ENCODE peak calls at places on chromosomes 2 and 18, in five cellular contexts. One of them, this sample, is unnamed.
A peak's percentile ranks its signal among the peaks of the same experiment; 100 is the strongest.

GRCh38 chr2:78985558-78985957 is 39.9 kb upstream of the REG3G start:
- DNase-seq in HCT116: no peak
- DNase-seq in neural progenitor cell: no peak
- DNase-seq in GM23338: no peak
- DNase-seq in trophoblast cell: no peak
- DNase-seq in this sample: no peak

GRCh38 chr18:52652451-52652850 is 312.5 kb downstream of the DCC start:
- DNase-seq in HCT116: no peak
- DNase-seq in neural progenitor cell: no peak
- DNase-seq in GM23338: no peak
- DNase-seq in trophoblast cell: no peak
- DNase-seq in this sample: no peak

GRCh38 chr2:146978891-146979555 is 865.8 kb upstream of the ACVR2A start:
- DNase-seq in HCT116: no peak
- DNase-seq in neural progenitor cell: no peak
- DNase-seq in GM23338: peak; percentile 13
- DNase-seq in trophoblast cell: peak; percentile 20
- DNase-seq in this sample: no peak

GRCh38 chr18:10119991-10120390 is 206.2 kb downstream of the VAPA start:
- DNase-seq in HCT116: no peak
- DNase-seq in neural progenitor cell: no peak
- DNase-seq in GM23338: no peak
- DNase-seq in trophoblast cell: no peak
- DNase-seq in this sample: no peak

GRCh38 chr2:212005077-212005671 is 533.4 kb downstream of the ERBB4 start:
- DNase-seq in HCT116: peak; percentile 57
- DNase-seq in neural progenitor cell: peak; percentile 58
- DNase-seq in GM23338: peak; percentile 73
- DNase-seq in trophoblast cell: peak; percentile 44
- DNase-seq in this sample: peak; percentile 44

GRCh38 chr18:11570770-11571169 is 38.6 kb upstream of the SLC35G4 start:
- DNase-seq in HCT116: no peak
- DNase-seq in neural progenitor cell: no peak
- DNase-seq in GM23338: peak; percentile 29
- DNase-seq in trophoblast cell: no peak
- DNase-seq in this sample: no peak

GRCh38 chr2:10022041-10022421 is 21.3 kb upstream of the KLF11 start:
- DNase-seq in HCT116: no peak
- DNase-seq in neural progenitor cell: no peak
- DNase-seq in GM23338: no peak
- DNase-seq in trophoblast cell: no peak
- DNase-seq in this sample: no peak

GRCh38 chr2:132416996-132417395 is 391 bp downstream of the GPR39 start:
- DNase-seq in HCT116: no peak
- DNase-seq in neural progenitor cell: no peak
- DNase-seq in GM23338: no peak
- DNase-seq in trophoblast cell: no peak
- DNase-seq in this sample: no peak

GRCh38 chr2:112311932-112312331 is 36.5 kb downstream of the ZC3H6 start:
- DNase-seq in HCT116: no peak
- DNase-seq in neural progenitor cell: no peak
- DNase-seq in GM23338: no peak
- DNase-seq in trophoblast cell: no peak
- DNase-seq in this sample: no peak

GRCh38 chr2:230913406-230913805 is 11.6 kb downstream of the GPR55 start:
- DNase-seq in HCT116: peak; percentile 15
- DNase-seq in neural progenitor cell: peak; percentile 56
- DNase-seq in GM23338: peak; percentile 78
- DNase-seq in trophoblast cell: peak; percentile 45
- DNase-seq in this sample: peak; percentile 27

GRCh38 chr2:201574754-201575153 is 68.5 kb downstream of the TMEM237 start:
- DNase-seq in HCT116: no peak
- DNase-seq in neural progenitor cell: no peak
- DNase-seq in GM23338: no peak
- DNase-seq in trophoblast cell: no peak
- DNase-seq in this sample: no peak

GRCh38 chr18:42641996-42642395 is 473.5 kb downstream of the RIT2 start:
- DNase-seq in HCT116: no peak
- DNase-seq in neural progenitor cell: no peak
- DNase-seq in GM23338: no peak
- DNase-seq in trophoblast cell: no peak
- DNase-seq in this sample: no peak

GRCh38 chr2:78766459-78766858 is 259.0 kb upstream of the REG3G start:
- DNase-seq in HCT116: no peak
- DNase-seq in neural progenitor cell: no peak
- DNase-seq in GM23338: no peak
- DNase-seq in trophoblast cell: no peak
- DNase-seq in this sample: no peak

GRCh38 chr2:182616471-182617393 is 99.3 kb upstream of the DNAJC10 start:
- DNase-seq in HCT116: no peak
- DNase-seq in neural progenitor cell: no peak
- DNase-seq in GM23338: no peak
- DNase-seq in trophoblast cell: no peak
- DNase-seq in this sample: no peak

GRCh38 chr2:95087379-95087778 is 34.2 kb downstream of the MRPS5 start:
- DNase-seq in HCT116: no peak
- DNase-seq in neural progenitor cell: no peak
- DNase-seq in GM23338: peak; percentile 16
- DNase-seq in trophoblast cell: no peak
- DNase-seq in this sample: no peak

GRCh38 chr2:17199741-17200140 is 318.5 kb downstream of the RAD51AP2 start:
- DNase-seq in HCT116: no peak
- DNase-seq in neural progenitor cell: no peak
- DNase-seq in GM23338: no peak
- DNase-seq in trophoblast cell: no peak
- DNase-seq in this sample: no peak

GRCh38 chr2:204897561-204897960 is 352.3 kb downstream of the PARD3B start:
- DNase-seq in HCT116: no peak
- DNase-seq in neural progenitor cell: peak; percentile 16
- DNase-seq in GM23338: no peak
- DNase-seq in trophoblast cell: no peak
- DNase-seq in this sample: no peak

GRCh38 chr2:111221701-111222100 is 101.0 kb downstream of the BCL2L11 start:
- DNase-seq in HCT116: no peak
- DNase-seq in neural progenitor cell: no peak
- DNase-seq in GM23338: no peak
- DNase-seq in trophoblast cell: no peak
- DNase-seq in this sample: no peak

GRCh38 chr2:137123241-137123640 is 357.9 kb downstream of the THSD7B start:
- DNase-seq in HCT116: no peak
- DNase-seq in neural progenitor cell: no peak
- DNase-seq in GM23338: no peak
- DNase-seq in trophoblast cell: no peak
- DNase-seq in this sample: no peak

GRCh38 chr2:10717630-10718029 is 3.8 kb upstream of the ATP6V1C2 start:
- DNase-seq in HCT116: no peak
- DNase-seq in neural progenitor cell: no peak
- DNase-seq in GM23338: no peak
- DNase-seq in trophoblast cell: peak; percentile 34
- DNase-seq in this sample: no peak

GRCh38 chr2:170047331-170048065 is 130.4 kb upstream of the MYO3B start:
- DNase-seq in HCT116: no peak
- DNase-seq in neural progenitor cell: no peak
- DNase-seq in GM23338: no peak
- DNase-seq in trophoblast cell: no peak
- DNase-seq in this sample: no peak

GRCh38 chr18:8785855-8786765 is 80.8 kb downstream of the MTCL1 start:
- DNase-seq in HCT116: no peak
- DNase-seq in neural progenitor cell: no peak
- DNase-seq in GM23338: no peak
- DNase-seq in trophoblast cell: peak; percentile 71
- DNase-seq in this sample: no peak

GRCh38 chr18:23405626-23406025 is 47.5 kb upstream of the RIOK3 start:
- DNase-seq in HCT116: no peak
- DNase-seq in neural progenitor cell: no peak
- DNase-seq in GM23338: no peak
- DNase-seq in trophoblast cell: peak; percentile 96
- DNase-seq in this sample: no peak

GRCh38 chr2:60007666-60008065 is 545.8 kb downstream of the BCL11A start:
- DNase-seq in HCT116: no peak
- DNase-seq in neural progenitor cell: peak; percentile 19
- DNase-seq in GM23338: no peak
- DNase-seq in trophoblast cell: no peak
- DNase-seq in this sample: no peak

GRCh38 chr2:96760986-96761832 is 507 bp downstream of the CNNM4 start:
- DNase-seq in HCT116: no peak
- DNase-seq in neural progenitor cell: peak; percentile 51
- DNase-seq in GM23338: peak; percentile 45
- DNase-seq in trophoblast cell: peak; percentile 37
- DNase-seq in this sample: no peak

GRCh38 chr2:73063909-73064875 is 7.3 kb downstream of the SFXN5 start:
- DNase-seq in HCT116: peak; percentile 68
- DNase-seq in neural progenitor cell: no peak
- DNase-seq in GM23338: peak; percentile 55
- DNase-seq in trophoblast cell: no peak
- DNase-seq in this sample: no peak

GRCh38 chr2:58608146-58608545 is 367.0 kb upstream of the FANCL start:
- DNase-seq in HCT116: no peak
- DNase-seq in neural progenitor cell: no peak
- DNase-seq in GM23338: no peak
- DNase-seq in trophoblast cell: no peak
- DNase-seq in this sample: no peak

GRCh38 chr2:230723363-230723762 is 10.7 kb downstream of the CAB39 start:
- DNase-seq in HCT116: no peak
- DNase-seq in neural progenitor cell: no peak
- DNase-seq in GM23338: no peak
- DNase-seq in trophoblast cell: no peak
- DNase-seq in this sample: peak; percentile 69

GRCh38 chr2:151810506-151810905 is 17.7 kb downstream of the ARL5A start:
- DNase-seq in HCT116: no peak
- DNase-seq in neural progenitor cell: no peak
- DNase-seq in GM23338: no peak
- DNase-seq in trophoblast cell: no peak
- DNase-seq in this sample: no peak
- H3K79me2 ChIP-seq in HCT116: peaks cover 25% of the 10 kb centered on the region
- H3K79me2 ChIP-seq in neural progenitor cell: no peaks in the 10 kb centered on the region
- H3K79me2 ChIP-seq in GM23338: peaks cover 6% of the 10 kb centered on the region
- H3K79me2 ChIP-seq in trophoblast cell: no peaks in the 10 kb centered on the region
- H3K79me2 ChIP-seq in this sample: peaks cover 6% of the 10 kb centered on the region

GRCh38 chr2:217437289-217437688 is 565.5 kb downstream of the TNS1 start:
- DNase-seq in HCT116: no peak
- DNase-seq in neural progenitor cell: no peak
- DNase-seq in GM23338: no peak
- DNase-seq in trophoblast cell: no peak
- DNase-seq in this sample: no peak

GRCh38 chr2:217433522-217433921 is 569.3 kb downstream of the TNS1 start:
- DNase-seq in HCT116: no peak
- DNase-seq in neural progenitor cell: peak; percentile 36
- DNase-seq in GM23338: peak; percentile 47
- DNase-seq in trophoblast cell: no peak
- DNase-seq in this sample: no peak

GRCh38 chr2:217436386-217436785 is 566.4 kb downstream of the TNS1 start:
- DNase-seq in HCT116: no peak
- DNase-seq in neural progenitor cell: no peak
- DNase-seq in GM23338: no peak
- DNase-seq in trophoblast cell: no peak
- DNase-seq in this sample: no peak

GRCh38 chr2:217431577-217432269 is 571.1 kb downstream of the TNS1 start:
- DNase-seq in HCT116: no peak
- DNase-seq in neural progenitor cell: no peak
- DNase-seq in GM23338: no peak
- DNase-seq in trophoblast cell: no peak
- DNase-seq in this sample: no peak

DNA sequence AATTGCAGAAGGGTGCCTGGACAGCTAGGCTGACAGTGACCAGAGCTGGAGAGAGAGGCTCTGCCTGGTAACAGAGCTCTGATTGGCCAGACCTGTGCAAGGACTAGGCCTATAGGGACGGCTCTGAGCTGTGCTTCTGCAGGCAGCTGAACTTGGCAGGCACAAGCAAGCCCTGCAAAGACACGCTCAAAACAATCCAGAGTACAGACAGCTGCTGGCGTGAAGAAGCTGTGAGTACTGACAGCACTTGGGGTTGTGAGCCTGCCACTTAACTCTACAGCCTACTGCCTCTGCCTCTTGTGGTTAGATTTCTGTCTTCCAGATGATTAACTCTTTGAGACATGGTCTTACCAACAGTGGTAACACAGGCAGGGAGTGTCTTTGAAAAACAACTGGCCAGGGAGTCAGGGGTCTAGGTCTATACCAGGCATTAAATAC is 568.6 kb downstream of the TNS1 start:
- DNase-seq in HCT116: peak; percentile 45
- DNase-seq in neural progenitor cell: peak; percentile 90
- DNase-seq in GM23338: peak; percentile 89
- DNase-seq in trophoblast cell: peak; percentile 74
- DNase-seq in this sample: peak; percentile 9
- H3K4me3 ChIP-seq in HCT116: no peak overlapping the region
- H3K4me3 ChIP-seq in neural progenitor cell: no peak overlapping the region
- H3K4me3 ChIP-seq in GM23338: no peak overlapping the region
- H3K4me3 ChIP-seq in trophoblast cell: no peak overlapping the region
- H3K4me3 ChIP-seq in this sample: no peak overlapping the region

DNA sequence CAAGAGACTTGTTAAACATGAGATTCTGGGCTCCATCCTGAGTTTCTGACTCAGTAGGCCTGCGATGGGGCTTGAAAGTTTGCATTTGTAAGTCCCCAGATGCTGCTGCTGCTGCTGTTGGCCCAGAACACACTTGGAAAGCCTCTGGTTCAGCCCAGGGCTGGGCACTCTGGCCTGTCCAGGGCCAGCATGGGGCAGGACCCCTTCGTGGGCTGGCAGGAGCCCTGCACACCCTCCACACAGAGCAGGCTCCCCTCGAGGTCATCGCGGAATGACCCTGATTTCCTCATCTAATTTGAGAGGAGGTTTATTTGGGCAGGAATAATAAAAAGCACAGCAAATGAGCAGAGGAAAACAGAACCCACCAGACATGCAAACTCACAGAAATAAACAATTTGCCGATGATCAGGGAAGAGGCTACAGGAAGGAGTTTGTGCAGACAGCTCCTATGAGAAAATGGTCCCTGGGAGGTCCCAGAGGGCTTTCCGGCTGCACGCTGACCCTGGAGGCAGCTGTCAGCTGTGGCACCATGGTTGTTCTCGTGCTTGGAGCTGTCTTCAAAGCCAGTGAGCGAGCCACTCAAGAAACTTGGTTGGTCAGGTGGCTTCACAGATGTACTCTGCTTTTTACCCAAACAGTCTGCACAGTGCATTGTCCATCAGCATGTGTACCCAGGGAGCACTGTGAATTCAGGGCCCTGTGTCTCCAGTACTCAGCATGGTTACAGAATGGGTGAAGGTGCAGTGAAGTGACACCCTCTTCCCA is 119.3 kb downstream of the GLI2 start:
- DNase-seq in HCT116: no peak
- DNase-seq in neural progenitor cell: no peak
- DNase-seq in GM23338: no peak
- DNase-seq in trophoblast cell: no peak
- DNase-seq in this sample: no peak
- H3K79me2 ChIP-seq in HCT116: no peaks in the 10 kb centered on the region
- H3K79me2 ChIP-seq in neural progenitor cell: peaks cover 19% of the 10 kb centered on the region
- H3K79me2 ChIP-seq in GM23338: peaks cover 43% of the 10 kb centered on the region
- H3K79me2 ChIP-seq in trophoblast cell: no peaks in the 10 kb centered on the region
- H3K79me2 ChIP-seq in this sample: no peaks in the 10 kb centered on the region

DNA sequence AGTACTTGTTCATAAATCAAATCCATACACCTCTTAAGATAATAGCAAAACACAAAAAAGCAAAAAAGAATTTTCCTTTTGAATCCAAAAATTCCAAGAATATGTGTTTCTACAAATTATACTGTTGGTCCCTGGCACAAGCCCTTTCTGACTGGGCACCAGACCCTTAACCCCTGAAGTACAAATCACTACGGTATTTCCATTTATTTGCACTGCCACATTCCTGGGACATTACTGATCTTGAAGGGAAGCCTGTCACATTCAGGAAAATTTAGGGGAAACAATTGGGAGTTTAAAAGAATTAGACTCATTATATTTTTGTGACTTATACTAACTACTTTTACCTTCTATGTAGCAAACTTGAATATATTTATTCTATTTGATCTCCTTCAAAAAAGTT is 98.8 kb downstream of the ZNF521 start:
- DNase-seq in HCT116: no peak
- DNase-seq in neural progenitor cell: no peak
- DNase-seq in GM23338: no peak
- DNase-seq in trophoblast cell: no peak
- DNase-seq in this sample: no peak
- H3K4me3 ChIP-seq in HCT116: no peak overlapping the region
- H3K4me3 ChIP-seq in neural progenitor cell: no peak overlapping the region
- H3K4me3 ChIP-seq in GM23338: no peak overlapping the region
- H3K4me3 ChIP-seq in trophoblast cell: no peak overlapping the region
- H3K4me3 ChIP-seq in this sample: no peak overlapping the region

This sample was measured in DND-41.